ENCODE peak calls at places on chromosomes 13 and 19, in five cellular contexts. D, K, O, T and Q are unnamed samples.

GRCh38 chr13:33639640-33640080 is 178.3 kb upstream of the RFC3 start:
- DNase-seq in D (no peak), K (peak; percentile 44), O (peak; percentile 69), T (no peak), Q (peak; percentile 9)

GRCh38 chr19:29872224-29872731 is 60.5 kb downstream of the CCNE1 start:
- DNase-seq in D (no peak), K (peak; percentile 17), O (no peak), T (peak; percentile 26), Q (no peak)

GRCh38 chr19:10718205-10719196 is 622 bp downstream of the DNM2 start:
- DNase-seq in D (peak; percentile 45), K (peak; percentile 70), O (peak; percentile 31), T (peak; percentile 51), Q (peak; percentile 38)

GRCh38 chr13:110407021-110407420 is 99.9 kb downstream of the COL4A2 start:
- DNase-seq in D (no peak), K (no peak), O (no peak), T (no peak), Q (no peak)

GRCh38 chr19:54554006-54554405 is 19.6 kb upstream of the LILRA2 start:
- DNase-seq in D (no peak), K (no peak), O (no peak), T (no peak), Q (no peak)

GRCh38 chr19:19342086-19343015 is 21.7 kb downstream of the MAU2 start:
- DNase-seq in D (peak; percentile 54), K (no peak), O (peak; percentile 53), T (peak; percentile 75), Q (no peak)

GRCh38 chr19:42254083-42254849 is 662 bp downstream of the ERF start:
- DNase-seq in D (peak; percentile 61), K (peak; percentile 81), O (peak; percentile 51), T (peak; percentile 63), Q (peak; percentile 65)

GRCh38 chr19:56566904-56567273 is 379 bp upstream of the ZNF470 start:
- DNase-seq in D (peak; percentile 42), K (peak; percentile 68), O (no peak), T (peak; percentile 34), Q (no peak)

GRCh38 chr13:25901460-25902376 is 150.1 kb downstream of the SHISA2 start:
- DNase-seq in D (peak; percentile 96), K (no peak), O (peak; percentile 96), T (peak; percentile 96), Q (peak; percentile 7)

GRCh38 chr19:7152568-7152967 is 83.1 kb downstream of the ZNF557 start:
- DNase-seq in D (no peak), K (no peak), O (peak; percentile 8), T (no peak), Q (no peak)

GRCh38 chr13:59914556-59914955 is 249.2 kb downstream of the DIAPH3 start:
- DNase-seq in D (peak; percentile 63), K (no peak), O (no peak), T (peak; percentile 40), Q (no peak)

GRCh38 chr19:16296713-16297112 is 27.9 kb upstream of the KLF2 start:
- DNase-seq in D (no peak), K (no peak), O (no peak), T (no peak), Q (no peak)

GRCh38 chr13:24293761-24294160 is 15.6 kb upstream of the C1QTNF9 start:
- DNase-seq in D (no peak), K (no peak), O (no peak), T (no peak), Q (no peak)

GRCh38 chr19:57192064-57192395 is 730 bp downstream of the ZNF264 start:
- DNase-seq in D (peak; percentile 29), K (no peak), O (no peak), T (peak; percentile 24), Q (no peak)

GRCh38 chr19:42497492-42498226 is 30.6 kb downstream of the CEACAM1 start:
- DNase-seq in D (no peak), K (no peak), O (no peak), T (no peak), Q (no peak)

GRCh38 chr13:101881593-101881992 is 429.1 kb downstream of the ITGBL1 start:
- DNase-seq in D (no peak), K (no peak), O (no peak), T (no peak), Q (no peak)

GRCh38 chr13:105442941-105443340 is 1092.5 kb downstream of the EFNB2 start:
- DNase-seq in D (peak; percentile 100), K (no peak), O (peak; percentile 99), T (peak; percentile 99), Q (no peak)

GRCh38 chr19:35781650-35782049 is 6.3 kb downstream of the ARHGAP33 start:
- DNase-seq in D (no peak), K (no peak), O (no peak), T (no peak), Q (no peak)

GRCh38 chr13:71618154-71618553 is 248.8 kb downstream of the DACH1 start:
- DNase-seq in D (peak; percentile 66), K (no peak), O (no peak), T (peak; percentile 63), Q (no peak)

GRCh38 chr13:112702983-112703379 is 13.1 kb downstream of the ATP11A start:
- DNase-seq in D (no peak), K (no peak), O (no peak), T (no peak), Q (no peak)

GRCh38 chr13:79442221-79442620 is 36.2 kb upstream of the RBM26 start:
- DNase-seq in D (peak; percentile 65), K (no peak), O (no peak), T (peak; percentile 40), Q (no peak)

GRCh38 chr19:19774354-19775033 is 41.6 kb upstream of the ZNF14 start:
- DNase-seq in D (no peak), K (no peak), O (no peak), T (no peak), Q (no peak)

GRCh38 chr13:102280366-102280765 is 121.5 kb downstream of the FGF14 start:
- DNase-seq in D (peak; percentile 12), K (no peak), O (no peak), T (no peak), Q (no peak)

GRCh38 chr13:41428155-41428554 is 29.2 kb upstream of the RGCC start:
- DNase-seq in D (no peak), K (peak; percentile 43), O (no peak), T (no peak), Q (no peak)

GRCh38 chr19:37654833-37655688 is at the start of gene ZFP30:
- DNase-seq in D (peak; percentile 71), K (peak; percentile 88), O (peak; percentile 87), T (peak; percentile 65), Q (peak; percentile 70)

GRCh38 chr19:16035601-16036297 is 40.5 kb upstream of the TPM4 start:
- DNase-seq in D (no peak), K (no peak), O (no peak), T (no peak), Q (no peak)

GRCh38 chr19:48561412-48561811 is 9.4 kb downstream of the SULT2B1 start:
- DNase-seq in D (no peak), K (no peak), O (no peak), T (no peak), Q (no peak)

GRCh38 chr19:38683393-38684077 is 36.1 kb downstream of the ACTN4 start:
- DNase-seq in D (peak; percentile 93), K (peak; percentile 65), O (peak; percentile 99), T (peak; percentile 95), Q (peak; percentile 35)

GRCh38 chr13:95784161-95784880 is 107.4 kb downstream of the DNAJC3 start:
- DNase-seq in D (peak; percentile 58), K (no peak), O (peak; percentile 22), T (peak; percentile 62), Q (no peak)